ENCODE peak calls at places on chromosomes 2 and 18, in six cellular contexts. F, C, R, Y, A and H are unnamed samples.

GRCh38 chr2:147913701-147914480 is 69.1 kb downstream of the ACVR2A start:
- DNase-seq in Y (no peak), F (no peak), A (no peak), R (no peak), C (no peak), H (no peak)

GRCh38 chr2:102181919-102182635 is 4.7 kb upstream of the IL1RL2 start:
- DNase-seq in F (no peak), C (no peak), A (no peak), Y (no peak), R (peak), H (no peak)

GRCh38 chr2:96090181-96090500 is 26.2 kb downstream of the ADRA2B start:
- DNase-seq in C (peak), Y (no peak), A (no peak), R (no peak), F (no peak), H (no peak)

GRCh38 chr2:25123682-25124081 is 44.7 kb downstream of the POMC start:
- DNase-seq in R (no peak), F (no peak), C (no peak), A (no peak), Y (no peak), H (no peak)

GRCh38 chr2:233334915-233335314 is 19.4 kb upstream of the DGKD start:
- DNase-seq in A (peak), C (no peak), Y (no peak), F (no peak), R (no peak), H (no peak)

GRCh38 chr2:98730851-98731708 is at the start of gene MGAT4A:
- DNase-seq in R (peak), F (no peak), C (peak), A (peak), Y (peak), H (peak)

GRCh38 chr2:27959496-27959895 is 69.0 kb downstream of the BABAM2 start:
- DNase-seq in R (peak), F (no peak), C (no peak), Y (no peak), A (no peak), H (no peak)

GRCh38 chr2:120465701-120465988 is 119.7 kb downstream of the INHBB start:
- DNase-seq in R (no peak), Y (no peak), A (no peak), C (no peak), F (no peak), H (no peak)

GRCh38 chr2:195408196-195408595 is 248.8 kb upstream of the SLC39A10 start:
- DNase-seq in A (no peak), Y (no peak), F (no peak), R (no peak), C (no peak), H (no peak)

GRCh38 chr2:164456599-164456998 is 164.7 kb downstream of the GRB14 start:
- DNase-seq in Y (no peak), C (no peak), F (no peak), R (no peak), A (no peak), H (no peak)

GRCh38 chr2:191441761-191442160 is 196.6 kb downstream of the MYO1B start:
- DNase-seq in C (no peak), Y (no peak), A (no peak), R (peak), F (no peak), H (no peak)

GRCh38 chr18:61256291-61256690 is 76.9 kb upstream of the CDH20 start:
- DNase-seq in R (no peak), F (no peak), A (no peak), C (no peak), Y (no peak), H (no peak)

GRCh38 chr2:223306371-223306770 is 254.4 kb downstream of the KCNE4 start:
- DNase-seq in Y (peak), A (no peak), C (peak), F (peak), R (peak), H (no peak)

GRCh38 chr2:28377984-28378678 is 14.5 kb upstream of the FOSL2 start:
- DNase-seq in A (no peak), F (no peak), C (no peak), Y (no peak), R (no peak), H (no peak)

GRCh38 chr2:23697676-23698075 is 229.2 kb downstream of the ATAD2B start:
- DNase-seq in R (no peak), C (no peak), A (no peak), F (peak), Y (no peak), H (no peak)

GRCh38 chr2:15640291-15640711 is 48.6 kb downstream of the DDX1 start:
- DNase-seq in R (peak), C (no peak), F (peak), A (no peak), Y (no peak), H (no peak)

GRCh38 chr2:30363406-30363805 is 83.6 kb upstream of the LCLAT1 start:
- DNase-seq in F (no peak), C (no peak), Y (no peak), A (no peak), R (no peak), H (no peak)

DNA sequence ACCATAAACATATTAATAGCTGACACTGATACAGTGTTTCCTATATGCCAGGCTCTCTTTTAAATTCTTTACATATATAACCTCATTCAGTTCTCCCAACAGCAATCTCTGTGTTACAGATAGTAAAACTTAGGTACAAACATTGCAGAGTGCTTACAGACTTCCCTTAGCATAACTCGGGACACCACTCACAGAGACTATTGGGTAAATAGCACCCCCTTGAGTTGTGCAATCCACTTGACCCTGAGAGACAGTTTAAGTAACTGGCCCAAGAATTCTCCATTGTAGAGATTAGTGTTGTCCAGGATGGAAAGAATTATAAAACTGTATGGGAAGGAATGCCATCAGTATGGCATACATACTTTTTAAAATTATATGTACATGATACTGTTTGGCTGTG is 110.1 kb downstream of the POLE4 start:
- DNase-seq in R (no peak), Y (no peak), C (no peak), F (no peak), A (no peak), H (no peak)
- TF ChIP-seq CTCF in R (no peak), Y (no peak), C (no peak), F (peak), A (no peak), H (no peak)

GRCh38 chr18:66616523-66616983 is 12.7 kb upstream of the CDH19 start:
- DNase-seq in C (peak), Y (no peak), A (no peak), R (no peak), F (no peak), H (no peak)
- TF ChIP-seq CTCF in C (peak), Y (no peak), A (no peak), R (no peak), F (no peak), H (peak)

DNA sequence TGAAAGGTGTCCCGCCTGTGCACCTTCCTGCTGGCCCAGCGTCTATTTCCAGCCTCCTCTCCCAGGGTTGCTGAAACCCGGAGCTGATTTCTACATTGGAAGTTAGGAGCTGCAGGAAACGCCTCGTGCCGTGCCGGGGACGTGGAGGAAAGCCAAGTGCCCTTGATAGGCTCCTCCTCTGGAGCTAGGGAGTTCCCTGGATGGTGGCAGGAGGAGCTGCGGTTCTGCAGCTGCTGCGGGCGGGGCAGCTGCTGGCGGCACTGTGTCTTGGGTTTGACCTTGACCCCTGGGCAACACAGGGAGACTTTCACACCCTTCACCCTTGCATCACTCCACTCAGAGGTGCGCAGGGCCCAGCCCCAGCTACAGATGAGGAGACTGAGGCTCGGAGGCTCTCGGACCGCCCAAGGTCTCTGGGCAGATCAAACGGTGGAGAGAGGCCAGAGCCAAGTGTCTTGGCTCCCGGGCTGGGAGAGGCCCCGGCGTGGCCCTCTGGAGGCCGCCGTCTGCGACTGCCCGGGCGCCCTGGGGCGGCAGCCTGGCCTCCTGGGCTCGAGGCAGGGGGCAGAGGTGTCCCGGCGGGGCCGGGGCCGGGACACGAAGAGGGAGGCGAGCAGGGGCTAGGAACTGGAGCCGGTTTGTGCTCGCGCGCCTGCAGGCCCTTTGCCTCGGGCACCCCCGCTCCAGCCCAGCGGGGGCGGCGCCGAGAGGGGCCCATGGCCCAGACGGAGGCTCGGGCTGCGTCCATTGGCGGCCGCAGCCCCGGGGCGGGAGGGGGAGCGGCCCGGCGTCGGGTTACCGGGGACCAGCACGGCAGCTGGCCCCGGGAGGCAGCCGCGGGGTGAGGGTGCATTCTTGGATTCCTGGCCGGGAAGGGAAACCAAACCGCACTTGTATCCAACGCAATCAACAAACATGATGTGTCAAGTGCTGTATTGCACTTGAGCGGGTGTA is 129.7 kb upstream of the SLC1A4 start:
- DNase-seq in Y (peak), F (peak), A (peak), C (peak), R (peak), H (peak)
- TF ChIP-seq CTCF in Y (no peak), F (no peak), A (peak), C (no peak), R (no peak), H (no peak)

GRCh38 chr2:1675633-1676032 is 68.7 kb downstream of the PXDN start:
- DNase-seq in C (no peak), R (peak), Y (no peak), A (peak), F (peak), H (no peak)
- TF ChIP-seq CTCF in C (no peak), R (peak), Y (no peak), A (no peak), F (peak), H (no peak)